ENCODE peak calls at places on chromosome 1, in nine cellular contexts. Z is mammary epithelial cell, Y is MM.1S, K is GM23338, L is endothelial cell of umbilical vein, N is HCT116, B is GM23248, D is PC-3, Q is fibroblast of lung. V is an unnamed sample.
A peak's percentile ranks its signal among the peaks of the same experiment; 100 is the strongest.

GRCh38 chr1:42759114-42759513 is 7.7 kb downstream of the P3H1 start:
- DNase-seq in Z (no peak), Q (no peak), D (no peak), L (no peak), N (no peak), K (peak; percentile 65), Y (no peak), B (no peak), V (no peak)

GRCh38 chr1:20165522-20165951 is 20.4 kb upstream of the UBXN10 start:
- DNase-seq in N (peak; percentile 16), Q (peak; percentile 18), D (peak; percentile 62), Y (no peak), B (peak; percentile 43), L (no peak), Z (peak; percentile 52), K (peak; percentile 41), V (no peak)

GRCh38 chr1:246080031-246080430 is 427.0 kb downstream of the SMYD3 start:
- DNase-seq in Z (no peak), B (no peak), L (no peak), D (no peak), Q (no peak), Y (no peak), N (no peak), K (no peak), V (no peak)

GRCh38 chr1:161299347-161299746 is 10.4 kb downstream of the MPZ start:
- DNase-seq in Y (no peak), K (no peak), Q (no peak), Z (no peak), L (no peak), D (no peak), N (no peak), B (no peak), V (no peak)

GRCh38 chr1:84944767-84945486 is 51.9 kb upstream of the LPAR3 start:
- DNase-seq in K (peak; percentile 94), D (peak; percentile 88), Q (peak; percentile 95), Z (peak; percentile 81), Y (peak; percentile 79), N (peak; percentile 90), L (peak; percentile 90), B (peak; percentile 91), V (peak; percentile 93)

GRCh38 chr1:101996830-101997485 is at the start of gene OLFM3:
- DNase-seq in K (peak; percentile 84), Z (peak; percentile 20), L (peak; percentile 11), Y (no peak), N (no peak), B (peak; percentile 21), Q (no peak), D (no peak), V (peak; percentile 82)

GRCh38 chr1:246724725-246725095 is 501 bp downstream of the SCCPDH start:
- DNase-seq in Q (peak; percentile 57), B (peak; percentile 76), D (peak; percentile 57), K (peak; percentile 39), L (peak; percentile 75), Y (peak; percentile 31), N (no peak), Z (no peak), V (peak; percentile 57)

GRCh38 chr1:31348449-31348848 is 24.4 kb downstream of the FABP3 start:
- DNase-seq in L (no peak), Q (no peak), N (no peak), B (no peak), Z (no peak), D (no peak), Y (no peak), K (no peak), V (no peak)

GRCh38 chr1:32454726-32455125 is 10.1 kb upstream of the ZBTB8B start:
- DNase-seq in B (peak; percentile 9), Q (no peak), D (peak; percentile 83), N (no peak), K (no peak), Y (no peak), L (peak; percentile 85), Z (peak; percentile 30), V (peak; percentile 13)

GRCh38 chr1:223142795-223143759 is at the start of gene TLR5:
- DNase-seq in Q (peak; percentile 14), B (peak; percentile 78), L (peak; percentile 79), D (peak; percentile 78), Z (peak; percentile 63), N (peak; percentile 52), Y (peak; percentile 94), K (peak; percentile 90), V (peak; percentile 90)
- TF ChIP-seq EZH2 in Q (no peak), B (no peak), L (no peak), D (no peak), Z (no peak), N (no peak), Y (no peak), K (no peak), V (no peak)

GRCh38 chr1:209829716-209830115 is 1.9 kb downstream of the UTP25 start:
- DNase-seq in K (no peak), Q (no peak), B (peak; percentile 54), Y (no peak), D (peak; percentile 26), Z (no peak), L (no peak), N (no peak), V (no peak)
- H3K4me3 ChIP-seq in K (no peak overlapping the region), Q (peak overlapping the region; percentile 96), B (peak overlapping the region; percentile 77), Y (no peak overlapping the region), D (peak overlapping the region; percentile 62), Z (no peak overlapping the region), L (no peak overlapping the region), N (no peak overlapping the region), V (no peak overlapping the region)

GRCh38 chr1:111538343-111539035 is 35.1 kb upstream of the ADORA3 start:
- DNase-seq in B (peak; percentile 76), L (no peak), N (no peak), Y (no peak), D (peak; percentile 53), Q (peak; percentile 60), Z (peak; percentile 12), K (no peak), V (peak; percentile 34)

GRCh38 chr1:111540928-111541327 is 37.5 kb upstream of the ADORA3 start:
- DNase-seq in Y (no peak), Q (no peak), K (no peak), N (no peak), L (no peak), D (no peak), Z (no peak), B (no peak), V (no peak)

DNA sequence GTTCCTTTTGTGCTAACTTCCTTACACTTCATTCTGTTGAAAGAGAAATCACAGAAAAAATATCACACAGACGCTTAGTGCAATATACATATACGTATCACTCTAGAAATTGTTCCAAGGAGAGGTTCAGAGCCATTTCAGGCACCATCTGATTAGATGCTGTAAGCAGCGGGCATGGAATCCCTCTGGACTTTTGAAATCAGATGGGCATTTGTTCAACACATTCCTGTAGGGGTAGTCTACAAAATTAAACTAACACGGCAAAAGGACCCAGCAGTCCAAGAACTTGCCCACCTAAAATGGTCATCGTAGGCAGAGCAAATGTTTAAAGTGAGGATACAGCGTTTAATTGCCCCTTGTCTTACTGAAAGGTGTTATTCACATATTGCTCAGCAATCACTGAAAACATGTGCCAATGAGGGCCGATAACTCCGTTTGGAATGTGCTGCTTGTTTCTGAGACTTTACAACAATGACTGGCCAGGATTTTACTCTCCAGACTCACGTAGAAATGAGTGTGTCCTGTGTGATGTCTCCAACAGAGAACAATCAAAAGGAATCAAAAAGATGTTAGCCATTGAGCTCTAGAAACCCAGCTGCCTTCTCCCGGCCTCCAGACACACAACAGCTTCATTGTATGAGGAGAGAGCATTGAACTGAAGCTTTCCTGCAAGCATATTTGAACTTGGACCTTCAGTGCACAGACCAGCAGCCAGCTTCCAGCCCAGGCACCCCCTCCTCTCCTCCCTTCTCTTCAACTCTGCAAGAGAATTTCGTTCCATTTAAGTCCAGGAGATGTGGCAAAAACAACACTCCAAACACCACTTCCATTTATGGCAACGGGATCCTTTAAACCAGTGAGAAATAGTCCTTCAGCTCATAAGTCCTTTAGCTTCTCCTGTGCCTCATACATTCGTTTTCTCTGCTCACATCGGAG is 32.1 kb upstream of the ADORA3 start:
- DNase-seq in B (peak; percentile 30), Q (peak; percentile 8), D (no peak), K (no peak), Z (no peak), Y (no peak), N (no peak), L (no peak), V (no peak)
- H2AFZ ChIP-seq in B (no peak overlapping the region), Q (no peak overlapping the region), D (no peak overlapping the region), K (peak overlapping the region; percentile 87), Z (peak overlapping the region; percentile 82), Y (no peak overlapping the region), N (no peak overlapping the region), L (no peak overlapping the region), V (peak overlapping the region; percentile 22)

DNA sequence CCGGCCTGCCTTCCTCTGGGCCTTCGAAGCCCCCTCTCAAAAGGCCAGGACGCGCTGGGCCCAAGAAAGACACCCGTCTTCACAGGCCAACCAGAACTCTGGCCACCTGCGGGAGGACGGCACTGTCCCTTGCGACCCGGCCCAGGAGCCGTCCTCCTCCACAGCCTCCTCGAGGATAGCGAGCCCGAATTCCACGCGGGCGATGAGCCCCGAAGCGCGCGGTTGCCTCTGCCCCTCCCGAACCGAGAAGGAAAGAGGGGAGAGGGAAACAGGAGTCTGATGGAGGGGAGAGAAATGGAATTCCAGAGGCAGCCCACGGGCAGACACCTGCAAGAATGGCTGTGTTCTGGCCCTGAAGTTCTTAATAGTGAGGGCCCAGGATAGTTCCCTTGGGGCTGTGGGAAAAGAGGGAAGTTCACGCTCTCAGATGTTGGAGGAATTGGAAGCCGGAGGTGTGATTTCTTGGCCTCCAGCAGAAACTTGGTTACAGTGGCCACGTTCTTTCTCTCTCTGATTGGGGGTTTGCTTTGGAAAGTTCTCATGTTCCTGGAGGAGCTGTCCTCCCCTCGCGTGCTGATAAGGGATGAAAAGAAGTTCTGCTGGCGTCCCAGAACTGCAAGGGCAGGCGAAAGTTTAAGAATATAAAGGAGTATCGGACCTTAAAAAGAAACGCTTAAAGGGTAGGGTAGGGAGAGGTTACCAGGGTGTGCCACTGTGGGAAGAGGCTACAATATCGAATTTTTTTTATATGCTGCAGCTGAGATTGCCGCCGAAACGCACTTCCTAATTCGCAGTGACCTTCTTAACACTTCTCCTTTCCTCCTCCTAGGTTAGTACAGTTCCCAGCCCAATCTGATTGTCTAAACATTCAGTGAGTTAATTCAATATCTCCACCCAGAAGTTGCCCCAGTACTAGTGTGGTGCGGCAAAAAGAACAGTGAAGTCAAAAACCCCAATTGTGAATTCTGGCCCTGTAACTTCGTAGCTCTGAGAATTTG is 5.8 kb upstream of the SLC44A5 start:
- DNase-seq in K (peak; percentile 83), Z (no peak), Q (peak; percentile 27), L (peak; percentile 61), N (no peak), Y (no peak), D (no peak), B (peak; percentile 54), V (peak; percentile 61)
- TF ChIP-seq EZH2 in K (peak; percentile 29), Z (peak; percentile 87), Q (peak; percentile 69), L (no peak), N (no peak), Y (no peak), D (no peak), B (no peak), V (no peak)

V was measured in hepatocyte.